ENCODE peak calls at places on chromosome 15, in six cellular contexts. S is PC-3, D is GM23338, Q is MM.1S, N is neural progenitor cell, C is SK-N-SH. A is an unnamed sample. For H3F3A, the result is how much of the 10 kb centered on the place peaks cover.

GRCh38 chr15:85587707-85588441 is 206.9 kb downstream of the KLHL25 start:
- DNase-seq in S (peak), D (no peak), Q (no peak), N (no peak), C (no peak), A (peak)

GRCh38 chr15:56608140-56608778 is 125.0 kb downstream of the ZNF280D start:
- DNase-seq in S (no peak), D (no peak), Q (peak), N (no peak), C (no peak), A (no peak)

GRCh38 chr15:99999282-100000070 is 266.2 kb upstream of the LYSMD4 start:
- DNase-seq in S (no peak), D (no peak), Q (no peak), N (no peak), C (no peak), A (no peak)

GRCh38 chr15:80567721-80568157 is 127.4 kb upstream of the ABHD17C start:
- DNase-seq in S (peak), D (peak), Q (peak), N (peak), C (peak), A (peak)

GRCh38 chr15:37856109-37856508 is 78.3 kb upstream of the TMCO5A start:
- DNase-seq in S (no peak), D (no peak), Q (no peak), N (no peak), C (no peak), A (no peak)

GRCh38 chr15:33492434-33493052 is 181.8 kb downstream of the RYR3 start:
- DNase-seq in S (no peak), D (peak), Q (no peak), N (no peak), C (no peak), A (no peak)

GRCh38 chr15:32851619-32852416 is 134.0 kb downstream of the GREM1 start:
- DNase-seq in S (peak), D (no peak), Q (no peak), N (no peak), C (no peak), A (peak)

GRCh38 chr15:90113166-90113565 is 10.9 kb upstream of the IDH2 start:
- DNase-seq in S (no peak), D (no peak), Q (no peak), N (no peak), C (no peak), A (no peak)

GRCh38 chr15:84949043-84949442 is 32.6 kb upstream of the PDE8A start:
- DNase-seq in S (no peak), D (no peak), Q (no peak), N (no peak), C (no peak), A (peak)

GRCh38 chr15:60651155-60651554 is 172.2 kb upstream of the ICE2 start:
- DNase-seq in S (no peak), D (no peak), Q (no peak), N (no peak), C (no peak), A (no peak)

GRCh38 chr15:60301024-60301423 is 96.8 kb downstream of the ANXA2 start:
- DNase-seq in S (no peak), D (no peak), Q (no peak), N (no peak), C (no peak), A (peak)

GRCh38 chr15:23397779-23398178 is 43.2 kb downstream of the GOLGA8S start:
- DNase-seq in S (peak), D (no peak), Q (no peak), N (no peak), C (no peak), A (no peak)

GRCh38 chr15:86877171-86877631 is 797.5 kb downstream of the AGBL1 start:
- DNase-seq in S (peak), D (no peak), Q (no peak), N (no peak), C (no peak), A (no peak)

GRCh38 chr15:78914027-78914764 is 30.6 kb downstream of the CTSH start:
- DNase-seq in S (no peak), D (peak), Q (no peak), N (peak), C (no peak), A (peak)

GRCh38 chr15:63985221-63986184 is 60.8 kb downstream of the DAPK2 start:
- DNase-seq in S (no peak), D (no peak), Q (no peak), N (no peak), C (no peak), A (peak)

GRCh38 chr15:85711590-85712192 is 83.0 kb downstream of the KLHL25 start:
- DNase-seq in S (no peak), D (no peak), Q (no peak), N (no peak), C (no peak), A (peak)

GRCh38 chr15:98856540-98856907 is 151.1 kb downstream of the PGPEP1L start:
- DNase-seq in S (peak), D (no peak), Q (no peak), N (no peak), C (no peak), A (peak)

GRCh38 chr15:28783466-28783865 is 65.0 kb downstream of the GOLGA6L7 start:
- DNase-seq in S (no peak), D (no peak), Q (no peak), N (no peak), C (no peak), A (no peak)

GRCh38 chr15:101124731-101125558 is 126.9 kb downstream of the CHSY1 start:
- DNase-seq in S (peak), D (no peak), Q (no peak), N (no peak), C (no peak), A (peak)

GRCh38 chr15:88618686-88619085 is 2.5 kb upstream of the AEN start:
- DNase-seq in S (peak), D (no peak), Q (no peak), N (no peak), C (no peak), A (no peak)

GRCh38 chr15:62390793-62391543 is 225.9 kb upstream of the C2CD4B start:
- DNase-seq in S (peak), D (peak), Q (peak), N (peak), C (peak), A (peak)

GRCh38 chr15:40912478-40912877 is 16.7 kb upstream of the DLL4 start:
- DNase-seq in S (no peak), D (no peak), Q (no peak), N (no peak), C (no peak), A (no peak)

GRCh38 chr15:59997070-59997701 is 6.9 kb upstream of the FOXB1 start:
- DNase-seq in S (peak), D (peak), Q (peak), N (peak), C (peak), A (no peak)

GRCh38 chr15:79653533-79653932 is 221.4 kb downstream of the MINAR1 start:
- DNase-seq in S (no peak), D (no peak), Q (no peak), N (no peak), C (no peak), A (no peak)

GRCh38 chr15:27563765-27564164 is 535.4 kb downstream of the OCA2 start:
- DNase-seq in S (no peak), D (no peak), Q (no peak), N (no peak), C (no peak), A (no peak)

GRCh38 chr15:55552926-55553325 is 35.2 kb downstream of the PYGO1 start:
- DNase-seq in S (no peak), D (peak), Q (no peak), N (peak), C (no peak), A (peak)

GRCh38 chr15:74174966-74175270 is 1.4 kb downstream of the ISLR start:
- DNase-seq in S (no peak), D (no peak), Q (no peak), N (no peak), C (peak), A (no peak)

GRCh38 chr15:92306662-92307061 is 87.0 kb upstream of the ST8SIA2 start:
- DNase-seq in S (peak), D (peak), Q (no peak), N (peak), C (peak), A (peak)

GRCh38 chr15:44545934-44546802 is 9.2 kb downstream of the EIF3J start:
- DNase-seq in S (peak), D (peak), Q (peak), N (no peak), C (peak), A (peak)

GRCh38 chr15:101384276-101384675 is 89.2 kb upstream of the SNRPA1 start:
- DNase-seq in S (no peak), D (no peak), Q (no peak), N (no peak), C (no peak), A (no peak)

GRCh38 chr15:94412979-94413741 is 181.8 kb downstream of the MCTP2 start:
- DNase-seq in S (peak), D (peak), Q (no peak), N (peak), C (no peak), A (peak)

GRCh38 chr15:81071130-81071529 is 62.9 kb upstream of the CFAP161 start:
- DNase-seq in S (no peak), D (no peak), Q (no peak), N (no peak), C (no peak), A (peak)

GRCh38 chr15:85491663-85492062 is 111.3 kb downstream of the AKAP13 start:
- DNase-seq in S (no peak), D (no peak), Q (no peak), N (no peak), C (no peak), A (no peak)

GRCh38 chr15:44261007-44261706 is 27.4 kb upstream of the GOLM2 start:
- DNase-seq in S (peak), D (peak), Q (no peak), N (peak), C (no peak), A (no peak)

GRCh38 chr15:87369269-87369668 is 887.3 kb downstream of the NTRK3 start:
- DNase-seq in S (peak), D (no peak), Q (no peak), N (no peak), C (no peak), A (peak)

GRCh38 chr15:36903195-36903594 is 197.2 kb downstream of the MEIS2 start:
- DNase-seq in S (no peak), D (no peak), Q (no peak), N (no peak), C (no peak), A (no peak)

DNA sequence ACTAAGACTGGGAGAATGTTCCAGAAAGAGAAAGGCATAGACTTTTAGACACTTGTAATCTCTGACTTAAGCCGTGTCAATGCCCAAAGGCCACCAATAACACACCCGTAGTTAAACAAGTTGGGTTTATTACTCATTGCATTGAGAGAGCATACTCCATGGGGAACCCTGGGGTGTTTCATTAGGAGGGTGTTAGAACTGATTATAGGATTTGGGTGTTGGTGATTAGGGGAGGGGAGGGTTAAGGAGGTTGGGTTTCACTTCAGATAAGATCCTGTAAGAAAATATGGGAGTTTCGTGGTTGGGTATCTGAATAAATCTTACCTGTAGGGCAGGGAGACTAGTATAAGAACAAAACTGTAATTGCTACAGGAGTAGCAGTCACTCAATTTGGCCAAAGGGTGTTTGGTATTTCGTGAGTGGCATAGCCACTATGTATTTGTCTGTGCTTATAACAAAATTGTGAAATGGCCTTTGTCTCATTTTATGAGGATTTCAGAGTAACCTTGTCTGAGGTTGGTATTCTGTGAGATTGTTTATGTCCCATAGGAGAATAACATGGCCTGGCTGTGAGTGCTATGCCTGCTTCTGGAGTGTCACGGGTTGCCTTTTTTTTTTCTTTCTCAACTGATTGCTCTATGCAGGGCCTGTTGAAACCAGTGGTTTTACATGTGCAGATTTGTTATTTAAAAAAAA is 2.9 kb downstream of the HACD3 start:
- DNase-seq in S (no peak), D (no peak), Q (no peak), N (peak), C (no peak), A (peak)
- TF ChIP-seq EZH2phosphoT487 in S (no peak), D (no peak), Q (no peak), N (no peak), C (no peak), A (no peak)

GRCh38 chr15:51842265-51842664 is 12.8 kb downstream of the TMOD3 start:
- DNase-seq in S (no peak), D (no peak), Q (no peak), N (no peak), C (no peak), A (no peak)

GRCh38 chr15:51842852-51843737 is 13.6 kb downstream of the TMOD3 start:
- DNase-seq in S (peak), D (no peak), Q (no peak), N (no peak), C (no peak), A (peak)

GRCh38 chr15:51833782-51834181 is 4.3 kb downstream of the TMOD3 start:
- DNase-seq in S (peak), D (no peak), Q (no peak), N (no peak), C (no peak), A (no peak)

GRCh38 chr15:51841401-51842040 is 12.1 kb downstream of the TMOD3 start:
- DNase-seq in S (no peak), D (no peak), Q (no peak), N (no peak), C (no peak), A (no peak)

DNA sequence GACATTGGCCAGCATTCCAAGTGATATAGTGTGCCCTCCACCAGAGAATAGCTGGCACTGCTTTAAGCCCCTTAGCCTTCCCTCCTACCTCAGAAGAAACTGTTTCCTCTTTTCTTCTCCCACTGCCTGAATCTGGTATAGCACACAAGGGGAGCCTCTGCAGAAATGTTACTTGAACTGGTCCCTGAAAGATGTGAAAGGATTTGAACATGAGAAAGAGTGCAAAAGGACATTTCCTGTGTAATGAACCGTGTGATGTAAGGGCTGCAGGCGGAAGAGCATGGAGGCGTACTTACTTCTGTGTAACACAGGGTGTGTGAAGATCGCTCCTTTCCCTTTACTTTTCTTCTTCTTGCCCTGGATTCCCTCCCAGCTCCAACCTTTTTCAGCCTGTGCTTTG is 8.3 kb downstream of the TMOD3 start:
- DNase-seq in S (no peak), D (no peak), Q (no peak), N (peak), C (no peak), A (no peak)
- H3K4me3 ChIP-seq in S (no peak), D (no peak), Q (no peak), N (no peak), C (no peak), A (no peak)

DNA sequence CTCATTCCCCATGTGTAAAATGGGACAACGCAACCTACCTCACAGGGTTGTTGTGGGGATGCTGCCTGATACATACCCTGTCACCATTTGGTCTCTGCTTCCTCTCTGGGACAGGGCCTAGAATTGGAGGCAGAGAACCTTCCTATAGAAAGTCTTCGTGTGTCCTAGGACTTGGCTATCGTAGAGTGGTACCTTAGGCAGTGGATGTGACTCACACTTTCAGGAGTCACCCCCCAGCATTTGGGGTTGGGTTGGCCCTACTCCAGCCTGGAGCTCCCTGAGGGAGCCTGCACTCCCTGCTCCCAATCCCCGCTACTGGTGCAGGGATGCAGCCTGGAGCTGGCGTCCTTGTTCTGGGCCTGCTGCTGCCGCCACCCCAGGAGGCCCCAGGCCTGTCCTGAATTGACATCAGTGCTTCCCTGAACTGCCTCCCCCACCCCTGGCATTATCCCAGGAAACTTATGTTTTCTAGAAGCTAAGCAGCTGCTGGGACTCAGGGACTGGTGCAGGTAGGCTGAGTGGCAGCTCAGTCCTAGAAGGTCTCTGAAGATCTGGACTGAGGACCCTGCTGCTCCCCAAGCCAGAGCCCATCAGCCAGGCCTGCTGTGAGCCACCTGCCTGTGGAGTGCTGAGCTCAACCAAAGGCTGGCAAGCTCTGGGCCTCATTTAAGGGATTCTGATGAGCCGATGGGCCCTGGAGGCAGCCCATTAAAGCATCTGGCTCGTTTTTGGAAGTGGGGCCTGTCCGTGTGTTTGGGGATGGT is 9.9 kb downstream of the C15orf39 start:
- DNase-seq in S (no peak), D (no peak), Q (no peak), N (no peak), C (no peak), A (no peak)
- H3F3A ChIP-seq in S (under half), D (under half), Q (under half), N (under half), C (under half), A (under half)

GRCh38 chr15:67018451-67018850 is 47.0 kb upstream of the SMAD3 start:
- DNase-seq in S (no peak), D (no peak), Q (no peak), N (no peak), C (no peak), A (no peak)
- TF ChIP-seq EZH2phosphoT487 in S (no peak), D (no peak), Q (no peak), N (no peak), C (no peak), A (no peak)

A was measured in GM23248.